ENCODE peak calls at places on chromosomes 3 and 15, in six cellular contexts. A, Z, L, H, U and B are unnamed samples.

GRCh38 chr15:48244923-48245322 is 38.8 kb downstream of the SLC12A1 start:
- DNase-seq in L (no peak), U (no peak), Z (peak; percentile 4), H (no peak), A (no peak), B (no peak)

GRCh38 chr3:186002884-186003472 is 65.2 kb upstream of the TRA2B start:
- DNase-seq in U (no peak), H (no peak), Z (peak; percentile 41), L (peak; percentile 67), A (no peak), B (no peak)

GRCh38 chr3:148642616-148643015 is 55.1 kb upstream of the AGTR1 start:
- DNase-seq in H (no peak), L (no peak), U (no peak), Z (no peak), A (no peak), B (no peak)

GRCh38 chr3:64761729-64762432 is 74.1 kb upstream of the ADAMTS9 start:
- DNase-seq in U (no peak), H (no peak), A (no peak), L (no peak), Z (no peak), B (no peak)

GRCh38 chr15:62445244-62445643 is 280.2 kb upstream of the C2CD4B start:
- DNase-seq in L (no peak), Z (peak; percentile 60), A (no peak), H (no peak), U (no peak), B (no peak)

GRCh38 chr15:58066042-58066867 is 744 bp upstream of the ALDH1A2 start:
- DNase-seq in U (peak; percentile 81), H (peak; percentile 67), A (peak; percentile 92), Z (peak; percentile 60), L (peak; percentile 81), B (peak; percentile 2)

GRCh38 chr3:69231929-69232437 is 109.6 kb upstream of the LMOD3 start:
- DNase-seq in A (no peak), U (no peak), L (no peak), H (no peak), Z (peak; percentile 62), B (no peak)

GRCh38 chr3:195888311-195888761 is 20.0 kb downstream of the TNK2 start:
- DNase-seq in H (no peak), A (no peak), U (no peak), L (no peak), Z (no peak), B (no peak)

GRCh38 chr3:111577798-111578685 is 17.1 kb downstream of the ZBED2 start:
- DNase-seq in L (peak; percentile 49), U (no peak), H (no peak), Z (peak; percentile 93), A (no peak), B (no peak)

GRCh38 chr3:11548721-11549131 is 95.0 kb downstream of the VGLL4 start:
- DNase-seq in U (no peak), Z (peak; percentile 18), H (peak; percentile 21), A (peak; percentile 50), L (no peak), B (no peak)

GRCh38 chr15:82535566-82536408 is 4.5 kb downstream of the RPS17 start:
- DNase-seq in A (no peak), Z (no peak), L (no peak), U (no peak), H (no peak), B (no peak)

GRCh38 chr3:152786977-152787681 is 47.8 kb upstream of the P2RY1 start:
- DNase-seq in L (no peak), U (no peak), H (no peak), Z (no peak), A (no peak), B (no peak)

GRCh38 chr15:50265620-50266019 is at the start of gene HDC:
- DNase-seq in H (no peak), L (peak; percentile 39), Z (no peak), A (no peak), U (no peak), B (no peak)

GRCh38 chr3:54712539-54712938 is 215.3 kb downstream of the LRTM1 start:
- DNase-seq in Z (no peak), H (no peak), L (no peak), A (no peak), U (no peak), B (no peak)

GRCh38 chr15:79702621-79703020 is 194.2 kb downstream of the MTHFS start:
- DNase-seq in H (no peak), L (no peak), A (no peak), U (no peak), Z (no peak), B (no peak)

GRCh38 chr3:38524141-38524739 is 28.1 kb downstream of the EXOG start:
- DNase-seq in Z (no peak), L (no peak), U (no peak), A (no peak), H (no peak), B (no peak)

GRCh38 chr3:197139586-197139985 is 110.0 kb upstream of the MELTF start:
- DNase-seq in Z (no peak), H (no peak), U (no peak), L (no peak), A (no peak), B (no peak)

GRCh38 chr3:192884831-192885356 is 32.8 kb downstream of the MB21D2 start:
- DNase-seq in H (no peak), U (no peak), L (no peak), A (no peak), Z (peak; percentile 92), B (no peak)

GRCh38 chr3:110685630-110686029 is 386.0 kb upstream of the NECTIN3 start:
- DNase-seq in H (no peak), A (no peak), L (peak; percentile 69), U (no peak), Z (no peak), B (no peak)

GRCh38 chr15:74808073-74808839 is 4.4 kb upstream of the LMAN1L start:
- DNase-seq in U (peak; percentile 78), A (no peak), H (no peak), Z (no peak), L (no peak), B (no peak)

GRCh38 chr15:37087050-37087691 is 13.2 kb downstream of the MEIS2 start:
- DNase-seq in L (no peak), Z (no peak), H (no peak), U (no peak), A (no peak), B (no peak)

GRCh38 chr15:41887161-41887560 is 6.7 kb downstream of the SPTBN5 start:
- DNase-seq in L (no peak), U (no peak), Z (no peak), H (no peak), A (peak; percentile 59), B (no peak)

GRCh38 chr15:33320017-33320416 is 9.2 kb downstream of the RYR3 start:
- DNase-seq in H (no peak), A (no peak), Z (no peak), U (no peak), L (no peak), B (no peak)

GRCh38 chr3:188043891-188044290 is 110.1 kb upstream of the LPP start:
- DNase-seq in U (no peak), Z (no peak), L (no peak), H (no peak), A (no peak), B (no peak)

GRCh38 chr3:112437146-112438022 is 61.9 kb downstream of the BTLA start:
- DNase-seq in Z (peak; percentile 75), A (no peak), U (no peak), H (no peak), L (peak; percentile 71), B (no peak)

GRCh38 chr3:9088431-9089353 is 125.4 kb upstream of the RAD18 start:
- DNase-seq in A (no peak), L (no peak), U (no peak), Z (peak; percentile 71), H (no peak), B (no peak)

GRCh38 chr15:34865531-34865930 is 70.2 kb upstream of the ACTC1 start:
- DNase-seq in U (no peak), A (no peak), H (no peak), L (no peak), Z (no peak), B (no peak)
- H3K36me3 ChIP-seq in U (peaks cover 70% of the 10 kb centered on the region), A (peaks cover 100% of the 10 kb centered on the region), H (peaks cover 91% of the 10 kb centered on the region), L (peaks cover 24% of the 10 kb centered on the region), Z (peaks cover 48% of the 10 kb centered on the region), B (peaks cover 12% of the 10 kb centered on the region)

GRCh38 chr3:117059054-117059989 is 349.7 kb downstream of the TUSC7 start:
- DNase-seq in H (no peak), Z (peak; percentile 34), A (no peak), U (no peak), L (peak; percentile 85), B (no peak)
- TF ChIP-seq CTCF in H (peak; percentile 57), Z (peak; percentile 65), A (no peak), U (peak; percentile 51), L (no peak), B (no peak)

GRCh38 chr3:37017683-37018082 is 24.4 kb downstream of the MLH1 start:
- DNase-seq in Z (no peak), H (no peak), U (no peak), L (no peak), A (no peak), B (no peak)
- H3K36me3 ChIP-seq in Z (peaks cover 58% of the 10 kb centered on the region), H (peaks cover 87% of the 10 kb centered on the region), U (peaks cover 95% of the 10 kb centered on the region), L (peaks cover 47% of the 10 kb centered on the region), A (peaks cover 99% of the 10 kb centered on the region), B (peaks cover 22% of the 10 kb centered on the region)

DNA sequence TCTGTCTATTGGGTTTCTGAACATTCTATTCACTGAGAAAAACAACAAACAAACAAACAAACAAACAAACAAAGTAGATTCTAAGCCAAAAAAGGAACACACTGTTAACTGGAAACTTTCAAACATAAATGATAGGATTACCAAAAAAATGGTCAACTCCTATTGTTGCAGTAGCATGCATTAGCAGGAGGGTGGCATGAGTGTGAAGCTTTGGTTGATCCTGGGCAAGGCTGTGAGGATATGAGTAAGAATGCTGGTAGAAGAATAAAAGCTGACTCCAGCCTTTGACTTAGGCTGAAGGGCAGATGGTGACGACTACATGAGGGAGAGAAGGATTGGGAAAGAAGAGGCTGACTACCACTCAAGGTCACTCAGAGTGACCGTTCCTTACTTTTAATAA is 810.3 kb downstream of the VGLL3 start:
- DNase-seq in H (no peak), A (no peak), L (peak; percentile 64), U (no peak), Z (peak; percentile 68), B (no peak)
- TF ChIP-seq CTCF in H (no peak), A (no peak), L (peak; percentile 65), U (no peak), Z (peak; percentile 65), B (no peak)

DNA sequence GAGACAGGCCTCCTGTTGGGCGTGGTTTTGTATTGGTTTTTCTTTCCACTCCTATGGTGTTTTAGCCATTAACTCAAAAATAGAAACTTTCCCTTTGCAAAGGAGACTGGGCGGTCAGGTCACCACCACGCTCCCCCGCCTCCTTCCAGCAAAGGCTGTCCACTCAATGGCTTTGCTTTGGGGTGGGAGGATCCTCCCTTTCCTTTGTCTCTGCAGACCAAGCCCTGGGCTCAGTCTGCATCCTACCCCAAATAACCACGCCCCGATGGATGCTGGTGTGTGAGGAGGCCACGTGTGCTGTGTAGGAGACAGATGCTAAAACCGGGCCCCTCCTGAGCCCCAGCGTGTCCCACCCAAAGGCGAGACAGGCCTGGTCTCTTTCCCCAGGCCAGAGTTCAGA is 68.5 kb downstream of the GRIP2 start:
- DNase-seq in H (no peak), L (no peak), U (no peak), A (no peak), Z (no peak), B (no peak)
- H3K36me3 ChIP-seq in H (peaks cover 54% of the 10 kb centered on the region), L (peaks cover 26% of the 10 kb centered on the region), U (peaks cover 91% of the 10 kb centered on the region), A (peaks cover 100% of the 10 kb centered on the region), Z (peaks cover 9% of the 10 kb centered on the region), B (peaks cover 25% of the 10 kb centered on the region)